ENCODE peak calls at places on chromosomes 3 and 15, in four cellular contexts. R, B, S and O are unnamed samples.

GRCh38 chr3:110526732-110527727 is 544.6 kb upstream of the NECTIN3 start:
- DNase-seq in R (no peak), B (peak), S (no peak), O (no peak)

GRCh38 chr15:101537681-101538080 is 48.2 kb upstream of the PCSK6 start:
- DNase-seq in R (no peak), B (no peak), S (no peak), O (no peak)

GRCh38 chr3:38649500-38650247 is at the start of gene SCN5A:
- DNase-seq in R (peak), B (no peak), S (peak), O (peak)

GRCh38 chr15:78049691-78050440 is 27.6 kb downstream of the TBC1D2B start:
- DNase-seq in R (no peak), B (no peak), S (no peak), O (no peak)

GRCh38 chr3:81898336-81898735 is 136.9 kb upstream of the GBE1 start:
- DNase-seq in R (no peak), B (no peak), S (no peak), O (no peak)

GRCh38 chr3:134216206-134216764 is 34.4 kb downstream of the RYK start:
- DNase-seq in R (no peak), B (no peak), S (no peak), O (no peak)

GRCh38 chr3:153783106-153783505 is 338.1 kb upstream of the ARHGEF26 start:
- DNase-seq in R (no peak), B (no peak), S (no peak), O (peak)

GRCh38 chr3:170277833-170278586 is 55.8 kb downstream of the PRKCI start:
- DNase-seq in R (no peak), B (no peak), S (no peak), O (no peak)

GRCh38 chr3:15174953-15175352 is 31.1 kb upstream of the CAPN7 start:
- DNase-seq in R (no peak), B (no peak), S (peak), O (no peak)

GRCh38 chr3:64815195-64815627 is 127.4 kb upstream of the ADAMTS9 start:
- DNase-seq in R (no peak), B (no peak), S (peak), O (no peak)

GRCh38 chr3:153404157-153404556 is 242.1 kb downstream of the RAP2B start:
- DNase-seq in R (no peak), B (no peak), S (no peak), O (no peak)

GRCh38 chr3:137988152-137988551 is 21.8 kb upstream of the CLDN18 start:
- DNase-seq in R (no peak), B (no peak), S (no peak), O (no peak)

GRCh38 chr3:144821583-144821982 is 850.0 kb downstream of the DIPK2A start:
- DNase-seq in R (no peak), B (no peak), S (no peak), O (no peak)

GRCh38 chr3:47722859-47723258 is 58.8 kb downstream of the SMARCC1 start:
- DNase-seq in R (no peak), B (no peak), S (no peak), O (no peak)

GRCh38 chr15:64528871-64529270 is 68.5 kb downstream of the ZNF609 start:
- DNase-seq in R (no peak), B (no peak), S (no peak), O (no peak)

GRCh38 chr3:16373270-16373785 is 108.3 kb downstream of the OXNAD1 start:
- DNase-seq in R (no peak), B (no peak), S (no peak), O (no peak)

GRCh38 chr15:34588046-34588674 is 4.7 kb upstream of the GOLGA8B start:
- DNase-seq in R (peak), B (peak), S (peak), O (peak)

GRCh38 chr15:77608774-77609173 is 23.9 kb downstream of the LINGO1 start:
- DNase-seq in R (no peak), B (no peak), S (no peak), O (no peak)

GRCh38 chr15:35439291-35439690 is 106.7 kb downstream of the DPH6 start:
- DNase-seq in R (no peak), B (no peak), S (no peak), O (no peak)

GRCh38 chr3:143957447-143957846 is 14.2 kb upstream of the DIPK2A start:
- DNase-seq in R (no peak), B (no peak), S (no peak), O (no peak)

GRCh38 chr3:122941233-122942206 is 86.0 kb downstream of the SEMA5B start:
- DNase-seq in R (no peak), B (no peak), S (no peak), O (no peak)

GRCh38 chr3:98770261-98771039 is 7.3 kb downstream of the ST3GAL6 start:
- DNase-seq in R (no peak), B (no peak), S (peak), O (no peak)

GRCh38 chr3:122893754-122894668 is 99.1 kb downstream of the SLC49A4 start:
- DNase-seq in R (peak), B (no peak), S (peak), O (no peak)

GRCh38 chr3:171806200-171807128 is 3.8 kb downstream of the PLD1 start:
- DNase-seq in R (no peak), B (no peak), S (no peak), O (no peak)

GRCh38 chr15:32676095-32676643 is 34.7 kb downstream of the SCG5 start:
- DNase-seq in R (no peak), B (no peak), S (no peak), O (no peak)

GRCh38 chr3:30183421-30183820 is 423.0 kb upstream of the TGFBR2 start:
- DNase-seq in R (no peak), B (no peak), S (no peak), O (no peak)

GRCh38 chr3:4711680-4711992 is 218.5 kb downstream of the ITPR1 start:
- DNase-seq in R (no peak), B (no peak), S (no peak), O (no peak)
- TF ChIP-seq CTCF in R (no peak), B (no peak), S (no peak), O (peak)

DNA sequence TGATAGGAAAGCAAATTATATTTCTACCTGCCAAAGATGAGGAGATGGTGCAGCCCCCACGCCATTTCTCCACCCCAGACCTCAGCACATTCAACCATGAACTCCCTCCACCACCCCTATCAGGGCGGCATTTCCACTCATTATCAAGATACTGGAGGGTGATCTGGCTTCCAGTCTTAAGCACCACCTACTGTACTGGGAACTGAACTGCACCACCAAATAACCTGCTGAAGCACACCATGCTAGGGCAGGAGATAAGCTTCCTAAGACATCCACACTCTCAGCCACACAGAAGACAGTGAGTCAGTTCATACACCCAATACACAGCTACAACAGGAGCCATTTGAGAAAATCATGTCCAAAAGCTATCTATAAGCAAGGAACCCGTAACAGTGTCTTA is 98.8 kb downstream of the FGF7 start:
- DNase-seq in R (no peak), B (no peak), S (no peak), O (no peak)
- TF ChIP-seq CTCF in R (peak), B (peak), S (no peak), O (no peak)

DNA sequence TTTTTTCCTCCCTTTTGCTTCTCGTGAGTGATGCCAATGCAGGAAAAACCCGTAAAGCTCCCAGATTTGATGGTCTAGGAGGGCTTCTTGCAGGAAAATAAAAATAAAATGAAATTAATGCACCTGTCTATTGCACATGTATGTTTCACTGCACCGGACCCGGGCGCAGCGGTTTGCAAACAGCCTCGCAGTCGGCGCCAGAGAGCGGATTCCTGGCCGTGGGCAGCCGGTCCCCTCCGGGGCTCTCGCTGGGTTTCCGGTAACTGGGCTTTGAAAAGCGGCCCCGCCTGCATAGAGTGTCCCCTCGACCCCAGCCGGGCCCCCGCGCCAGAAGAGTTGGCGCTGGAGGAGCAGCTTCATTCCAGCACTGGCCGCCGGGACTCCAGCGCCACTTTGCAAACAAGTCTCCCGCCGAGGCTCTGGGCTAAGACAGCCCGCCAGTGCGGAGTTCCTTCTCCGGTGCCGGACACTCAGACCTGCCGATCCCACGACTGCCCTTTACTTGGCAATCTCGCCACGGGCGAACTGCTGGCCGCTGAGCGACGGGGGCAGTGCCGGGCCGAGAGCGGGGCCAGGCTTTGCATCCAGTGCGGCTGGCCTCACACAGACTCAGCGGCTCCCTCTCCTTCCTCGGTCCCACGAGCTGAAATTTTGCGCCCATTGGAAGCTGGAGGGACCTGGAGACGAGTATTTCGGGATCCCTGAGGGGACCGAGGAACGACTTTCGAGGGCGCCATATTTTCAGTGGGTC is 225.9 kb upstream of the C2CD4B start:
- DNase-seq in R (peak), B (no peak), S (peak), O (peak)
- TF ChIP-seq CTCF in R (peak), B (peak), S (no peak), O (no peak)

GRCh38 chr15:60243769-60244168 is 154.0 kb downstream of the ANXA2 start:
- DNase-seq in R (no peak), B (no peak), S (no peak), O (no peak)

DNA sequence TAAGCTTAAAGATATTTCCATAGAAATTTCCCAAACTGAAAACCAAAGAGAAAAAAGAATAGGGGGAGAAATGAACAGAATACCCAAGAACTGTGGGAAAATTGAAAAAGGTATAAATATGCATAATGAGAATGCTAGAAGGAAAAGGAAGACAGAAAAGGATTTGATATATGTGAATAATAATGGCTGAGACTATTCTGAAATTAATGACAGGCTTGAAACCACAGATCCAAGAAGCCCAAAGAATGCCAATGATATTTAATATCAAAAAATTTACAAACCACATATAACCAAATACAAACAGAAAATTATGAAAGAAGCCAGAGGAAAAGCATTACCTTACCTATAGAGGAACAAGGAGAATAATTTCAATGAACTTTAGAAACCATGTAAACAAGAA is 153.0 kb downstream of the ANXA2 start:
- DNase-seq in R (no peak), B (no peak), S (no peak), O (no peak)
- TF ChIP-seq CTCF in R (no peak), B (no peak), S (no peak), O (no peak)

DNA sequence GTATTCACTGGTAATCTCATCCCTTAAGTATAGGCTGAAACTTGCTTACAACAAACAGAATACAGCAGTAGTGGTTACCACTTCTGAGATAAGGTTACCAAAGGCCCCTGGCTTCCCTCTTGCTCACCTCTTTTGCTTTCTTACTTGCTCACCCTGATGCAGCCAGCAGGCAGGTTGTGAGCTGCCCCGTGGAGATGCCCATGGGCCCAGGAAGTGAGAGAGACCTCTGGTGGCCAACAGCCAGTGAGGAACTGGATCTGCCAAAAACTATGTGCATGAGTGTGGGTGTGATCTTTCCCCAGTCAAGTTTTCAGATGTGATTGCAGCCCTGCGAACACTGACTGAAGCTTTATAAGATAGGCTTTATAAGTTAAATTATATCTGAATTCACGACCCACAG is 48.7 kb downstream of the NMNAT3 start:
- DNase-seq in R (peak), B (no peak), S (no peak), O (no peak)
- TF ChIP-seq CTCF in R (peak), B (peak), S (no peak), O (no peak)

GRCh38 chr15:20351448-20351961 is 190.1 kb downstream of the GOLGA6L6 start:
- DNase-seq in R (peak), B (no peak), S (no peak), O (no peak)

GRCh38 chr15:20349774-20350498 is 191.7 kb downstream of the GOLGA6L6 start:
- DNase-seq in R (peak), B (no peak), S (peak), O (no peak)

GRCh38 chr15:20348291-20348899 is 193.2 kb downstream of the GOLGA6L6 start:
- DNase-seq in R (peak), B (no peak), S (no peak), O (no peak)

GRCh38 chr15:20346082-20346805 is 195.4 kb downstream of the GOLGA6L6 start:
- DNase-seq in R (peak), B (no peak), S (peak), O (no peak)

GRCh38 chr15:20348900-20349773 is 192.5 kb downstream of the GOLGA6L6 start:
- DNase-seq in R (peak), B (no peak), S (peak), O (no peak)
- TF ChIP-seq CTCF in R (no peak), B (no peak), S (no peak), O (no peak)

GRCh38 chr15:88288661-88289060 is 32.1 kb upstream of the NTRK3 start:
- DNase-seq in R (no peak), B (no peak), S (no peak), O (no peak)
- TF ChIP-seq CTCF in R (no peak), B (no peak), S (no peak), O (no peak)

GRCh38 chr3:178434206-178434805 is 101.9 kb upstream of the KCNMB2 start:
- DNase-seq in R (no peak), B (no peak), S (no peak), O (no peak)
- TF ChIP-seq CTCF in R (peak), B (peak), S (peak), O (no peak)

GRCh38 chr3:160343132-160343531 is 55.9 kb downstream of the IFT80 start:
- DNase-seq in R (no peak), B (no peak), S (no peak), O (no peak)
- TF ChIP-seq CTCF in R (peak), B (peak), S (peak), O (peak)